ENCODE peak calls at places on chromosome 11, in eight cellular contexts. One of them, this sample, is unnamed.

GRCh38 chr11:113021111-113021510 is 59.9 kb downstream of the NCAM1 start:
- DNase-seq in GOT3: no peak
- DNase-seq in NCI-H1105 treated with DMSO at 0.1 percent for 48 hours: no peak
- DNase-seq in KG1: no peak
- DNase-seq in OCI-LY7: no peak
- DNase-seq in activated naive CD4-positive, alpha-beta T cell: no peak
- DNase-seq in RWPE1: no peak
- DNase-seq in germinal center: no peak
- DNase-seq in this sample: no peak

GRCh38 chr11:382081-382643 is 11.8 kb upstream of the PKP3 start:
- DNase-seq in OCI-LY7: no peak
- DNase-seq in GOT3: no peak
- DNase-seq in activated naive CD4-positive, alpha-beta T cell: no peak
- DNase-seq in NCI-H1105 treated with DMSO at 0.1 percent for 48 hours: no peak
- DNase-seq in RWPE1: no peak
- DNase-seq in KG1: peak
- DNase-seq in germinal center: no peak
- DNase-seq in this sample: no peak

GRCh38 chr11:76626921-76627391 is 43.6 kb downstream of the LRRC32 start:
- DNase-seq in KG1: peak
- DNase-seq in GOT3: no peak
- DNase-seq in RWPE1: no peak
- DNase-seq in NCI-H1105 treated with DMSO at 0.1 percent for 48 hours: no peak
- DNase-seq in activated naive CD4-positive, alpha-beta T cell: no peak
- DNase-seq in OCI-LY7: peak
- DNase-seq in germinal center: peak
- DNase-seq in this sample: peak

GRCh38 chr11:20035701-20036601 is 124.3 kb downstream of the DBX1 start:
- DNase-seq in GOT3: no peak
- DNase-seq in KG1: no peak
- DNase-seq in NCI-H1105 treated with DMSO at 0.1 percent for 48 hours: peak
- DNase-seq in OCI-LY7: no peak
- DNase-seq in germinal center: no peak
- DNase-seq in RWPE1: peak
- DNase-seq in activated naive CD4-positive, alpha-beta T cell: no peak
- DNase-seq in this sample: no peak

GRCh38 chr11:70730411-70730810 is 332.1 kb downstream of the CTTN start:
- DNase-seq in GOT3: no peak
- DNase-seq in RWPE1: no peak
- DNase-seq in NCI-H1105 treated with DMSO at 0.1 percent for 48 hours: no peak
- DNase-seq in KG1: no peak
- DNase-seq in OCI-LY7: no peak
- DNase-seq in activated naive CD4-positive, alpha-beta T cell: no peak
- DNase-seq in germinal center: no peak
- DNase-seq in this sample: no peak

GRCh38 chr11:17352925-17353227 is 1.3 kb downstream of the NCR3LG1 start:
- DNase-seq in GOT3: no peak
- DNase-seq in OCI-LY7: peak
- DNase-seq in germinal center: peak
- DNase-seq in activated naive CD4-positive, alpha-beta T cell: no peak
- DNase-seq in RWPE1: no peak
- DNase-seq in KG1: no peak
- DNase-seq in NCI-H1105 treated with DMSO at 0.1 percent for 48 hours: peak
- DNase-seq in this sample: peak

GRCh38 chr11:14054708-14055107 is 92.2 kb downstream of the SPON1 start:
- DNase-seq in NCI-H1105 treated with DMSO at 0.1 percent for 48 hours: no peak
- DNase-seq in RWPE1: no peak
- DNase-seq in KG1: no peak
- DNase-seq in OCI-LY7: peak
- DNase-seq in activated naive CD4-positive, alpha-beta T cell: no peak
- DNase-seq in GOT3: no peak
- DNase-seq in germinal center: no peak
- DNase-seq in this sample: no peak

GRCh38 chr11:2583605-2583958 is 116.2 kb downstream of the KCNQ1OT1 start:
- DNase-seq in NCI-H1105 treated with DMSO at 0.1 percent for 48 hours: no peak
- DNase-seq in KG1: no peak
- DNase-seq in germinal center: no peak
- DNase-seq in GOT3: no peak
- DNase-seq in RWPE1: no peak
- DNase-seq in activated naive CD4-positive, alpha-beta T cell: no peak
- DNase-seq in OCI-LY7: no peak
- DNase-seq in this sample: no peak

GRCh38 chr11:36376315-36376887 is 80.3 kb downstream of the PRR5L start:
- DNase-seq in germinal center: no peak
- DNase-seq in GOT3: no peak
- DNase-seq in KG1: no peak
- DNase-seq in NCI-H1105 treated with DMSO at 0.1 percent for 48 hours: no peak
- DNase-seq in RWPE1: no peak
- DNase-seq in activated naive CD4-positive, alpha-beta T cell: no peak
- DNase-seq in OCI-LY7: no peak
- DNase-seq in this sample: no peak

This sample was measured in GM12865.